ENCODE peak calls at places on chromosomes 3 and 15, in seven cellular contexts. N, S, W, D, X, G and C are unnamed samples.

GRCh38 chr3:195253981-195254432 is 17.0 kb downstream of the XXYLT1 start:
- DNase-seq in X (no peak), W (no peak), D (no peak), G (no peak), S (no peak), N (no peak), C (no peak)

GRCh38 chr3:171095063-171095462 is 68.5 kb upstream of the SLC2A2 start:
- DNase-seq in G (no peak), S (no peak), D (no peak), X (no peak), N (no peak), W (peak), C (no peak)

GRCh38 chr3:142808103-142808917 is 80.6 kb downstream of the PCOLCE2 start:
- DNase-seq in S (no peak), D (peak), X (no peak), W (peak), N (no peak), G (peak), C (peak)

GRCh38 chr3:31947671-31948091 is 33.4 kb downstream of the OSBPL10 start:
- DNase-seq in X (no peak), G (peak), W (peak), D (no peak), S (no peak), N (no peak), C (no peak)

GRCh38 chr3:14508966-14509795 is 31.0 kb downstream of the GRIP2 start:
- DNase-seq in X (peak), G (peak), S (peak), D (peak), W (peak), N (peak), C (peak)

GRCh38 chr3:107065094-107065861 is 312.0 kb upstream of the CCDC54 start:
- DNase-seq in S (no peak), G (no peak), D (no peak), N (no peak), W (peak), X (no peak), C (no peak)

GRCh38 chr15:67480741-67481140 is 40.2 kb upstream of the C15orf61 start:
- DNase-seq in X (no peak), G (no peak), D (no peak), W (no peak), S (no peak), N (no peak), C (peak)

GRCh38 chr3:141383555-141384129 is 15.3 kb downstream of the ZBTB38 start:
- DNase-seq in G (peak), N (no peak), D (peak), S (no peak), W (no peak), X (no peak), C (peak)

GRCh38 chr15:35289029-35289617 is 204.0 kb upstream of the NANOGP8 start:
- DNase-seq in S (peak), W (peak), D (peak), G (peak), X (no peak), N (no peak), C (peak)

GRCh38 chr3:83039422-83039821 is 1278.0 kb upstream of the GBE1 start:
- DNase-seq in D (peak), S (no peak), N (no peak), W (peak), G (no peak), X (no peak), C (no peak)

GRCh38 chr3:57557088-57557537 is 1.0 kb downstream of the PDE12 start:
- DNase-seq in G (no peak), S (peak), X (no peak), D (peak), N (peak), W (peak), C (peak)

GRCh38 chr3:158791259-158791920 is 10.5 kb upstream of the MFSD1 start:
- DNase-seq in W (peak), G (peak), D (peak), S (peak), N (no peak), X (no peak), C (peak)

GRCh38 chr3:113330742-113331141 is 110.6 kb downstream of the CFAP44 start:
- DNase-seq in N (no peak), W (no peak), D (no peak), G (no peak), S (no peak), X (no peak), C (no peak)

GRCh38 chr15:57306305-57306943 is 69.9 kb upstream of the CGNL1 start:
- DNase-seq in S (peak), N (peak), D (peak), W (peak), X (peak), G (peak), C (peak)

GRCh38 chr3:67790043-67790442 is 135.6 kb upstream of the SUCLG2 start:
- DNase-seq in W (peak), D (peak), G (peak), X (peak), S (peak), N (peak), C (peak)

GRCh38 chr3:15633766-15634588 is 32.4 kb downstream of the BTD start:
- DNase-seq in W (no peak), G (no peak), D (peak), N (no peak), X (no peak), S (no peak), C (peak)

GRCh38 chr3:195751584-195751983 is 30.8 kb downstream of the MUC20 start:
- DNase-seq in D (no peak), G (no peak), N (no peak), W (no peak), X (no peak), S (no peak), C (no peak)

GRCh38 chr15:66629817-66630576 is 64.2 kb upstream of the LCTL start:
- DNase-seq in S (no peak), D (no peak), N (no peak), X (no peak), W (no peak), G (no peak), C (no peak)

GRCh38 chr3:170585008-170585936 is 603 bp downstream of the SLC7A14 start:
- DNase-seq in W (peak), N (peak), D (peak), S (no peak), X (no peak), G (no peak), C (peak)

GRCh38 chr15:52735231-52736089 is 54.7 kb downstream of the ONECUT1 start:
- DNase-seq in X (peak), N (peak), W (peak), S (peak), D (peak), G (peak), C (peak)

GRCh38 chr3:4980229-4981159 is 1.3 kb downstream of the BHLHE40 start:
- DNase-seq in W (peak), S (peak), D (peak), N (peak), G (peak), X (no peak), C (peak)

DNA sequence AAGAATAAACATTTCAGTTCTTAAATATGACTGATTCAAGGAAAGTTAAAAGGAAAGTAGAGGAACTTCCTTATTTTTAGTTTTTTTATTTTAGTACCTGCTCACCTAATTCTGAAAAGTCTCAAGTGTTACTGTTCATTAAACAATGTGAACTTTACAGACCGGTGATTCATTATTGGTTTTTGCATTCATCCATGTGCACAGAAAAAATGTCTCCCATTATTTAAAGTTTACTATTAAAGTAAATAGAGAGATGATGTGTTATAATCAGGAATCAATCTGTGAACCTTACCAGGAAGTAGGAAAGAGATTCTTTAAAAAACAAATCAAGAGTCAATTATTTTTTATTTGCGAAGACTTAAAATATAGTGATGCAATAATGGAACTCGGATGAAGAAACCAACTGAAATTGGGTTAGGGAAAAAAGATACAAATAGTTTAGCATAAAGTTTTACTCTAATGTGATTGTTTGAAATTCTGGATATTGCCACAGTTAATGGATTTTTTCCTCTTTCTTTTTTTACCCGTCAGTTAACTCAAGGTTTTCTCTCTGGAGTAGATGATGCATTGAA is 119.4 kb upstream of the SAMMSON start:
- DNase-seq in G (no peak), X (no peak), N (no peak), W (no peak), D (no peak), S (no peak), C (no peak)
- H2BK5ac ChIP-seq in G (no peak), X (no peak), N (no peak), W (no peak), D (no peak), S (no peak), C (peak)

GRCh38 chr15:41805711-41806110 is 22.2 kb upstream of the JMJD7 start:
- DNase-seq in X (no peak), N (no peak), G (no peak), S (no peak), W (no peak), D (no peak), C (no peak)

GRCh38 chr15:41804920-41805666 is 22.8 kb upstream of the JMJD7 start:
- DNase-seq in W (no peak), X (no peak), S (no peak), D (no peak), N (no peak), G (peak), C (no peak)

GRCh38 chr15:41809121-41809520 is 18.8 kb upstream of the JMJD7 start:
- DNase-seq in D (no peak), N (no peak), X (no peak), S (no peak), G (no peak), W (peak), C (peak)

GRCh38 chr15:41804361-41804760 is 23.5 kb upstream of the JMJD7 start:
- DNase-seq in G (peak), W (no peak), X (no peak), N (no peak), S (no peak), D (no peak), C (no peak)

GRCh38 chr15:41806291-41807181 is 21.4 kb upstream of the JMJD7 start:
- DNase-seq in N (peak), G (peak), S (no peak), D (no peak), W (no peak), X (no peak), C (no peak)
- H2BK5ac ChIP-seq in N (no peak), G (peak), S (no peak), D (no peak), W (no peak), X (no peak), C (no peak)

DNA sequence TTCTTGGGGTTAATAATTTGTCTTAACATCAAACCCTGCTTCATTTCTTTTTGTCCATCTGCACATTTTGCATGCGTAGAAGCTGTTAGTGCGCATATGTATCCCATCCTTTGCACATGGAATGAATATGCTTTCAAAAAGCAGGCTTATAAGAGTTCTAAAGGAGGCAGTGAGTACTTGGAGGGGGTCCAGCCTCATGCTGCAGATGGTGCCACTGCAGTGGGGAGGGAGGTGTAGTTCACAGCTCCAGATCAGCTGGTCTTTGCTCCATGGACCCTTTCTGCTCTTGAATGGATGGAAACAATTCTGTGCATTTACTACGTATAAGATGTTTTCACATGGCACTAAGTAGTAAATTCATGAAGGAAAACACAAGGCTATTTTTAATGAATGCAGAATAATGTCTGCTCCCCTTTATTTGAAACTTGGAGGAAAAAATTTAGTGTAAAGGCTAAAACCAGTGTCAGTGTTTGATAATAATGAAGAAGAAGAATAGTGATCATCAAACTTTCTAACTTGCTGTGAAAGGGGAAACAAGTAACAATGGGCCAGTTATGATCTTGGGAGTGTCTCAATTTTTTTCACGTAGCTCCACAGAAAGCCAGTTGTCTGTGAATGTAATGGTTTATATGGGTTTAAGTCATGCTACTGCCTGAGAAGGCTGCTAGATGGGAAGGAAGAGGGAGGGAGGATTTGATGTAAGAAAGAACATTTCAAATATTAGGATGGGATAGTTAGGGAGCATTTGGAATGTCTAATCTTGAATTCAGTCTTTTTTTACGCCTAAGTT is 20.9 kb upstream of the SSR3 start:
- DNase-seq in W (no peak), D (no peak), X (no peak), G (no peak), N (no peak), S (no peak), C (no peak)
- H2BK5ac ChIP-seq in W (no peak), D (no peak), X (no peak), G (no peak), N (no peak), S (no peak), C (no peak)

GRCh38 chr3:25820372-25820771 is 30.5 kb downstream of the OXSM start:
- DNase-seq in S (no peak), G (peak), D (peak), X (peak), N (peak), W (peak), C (peak)

GRCh38 chr3:25826510-25826909 is 36.6 kb downstream of the OXSM start:
- DNase-seq in S (no peak), W (no peak), G (no peak), D (no peak), X (no peak), N (no peak), C (no peak)

GRCh38 chr3:25820816-25821486 is 31.1 kb downstream of the OXSM start:
- DNase-seq in X (no peak), G (no peak), W (no peak), D (no peak), S (no peak), N (no peak), C (no peak)

GRCh38 chr3:25821746-25822573 is 32.1 kb downstream of the OXSM start:
- DNase-seq in X (no peak), S (no peak), D (no peak), G (no peak), N (no peak), W (no peak), C (no peak)

GRCh38 chr3:25823314-25823713 is 33.4 kb downstream of the OXSM start:
- DNase-seq in X (no peak), W (no peak), G (no peak), D (no peak), S (no peak), N (no peak), C (no peak)
- H2BK5ac ChIP-seq in X (no peak), W (no peak), G (no peak), D (no peak), S (no peak), N (no peak), C (no peak)

GRCh38 chr15:82992436-82992835 is 6.4 kb downstream of the RAMAC start:
- DNase-seq in D (no peak), G (no peak), W (no peak), N (no peak), S (no peak), X (no peak), C (no peak)

GRCh38 chr15:82999426-82999825 is 12.0 kb downstream of the C15orf40 start:
- DNase-seq in X (no peak), G (no peak), W (no peak), N (no peak), S (no peak), D (no peak), C (no peak)

GRCh38 chr15:82999905-83000671 is 11.4 kb downstream of the C15orf40 start:
- DNase-seq in G (peak), N (no peak), W (peak), S (peak), X (no peak), D (peak), C (peak)

GRCh38 chr15:82995076-82995475 is 9.1 kb downstream of the RAMAC start:
- DNase-seq in W (no peak), S (no peak), N (no peak), X (no peak), D (no peak), G (no peak), C (no peak)

GRCh38 chr15:82995938-82996337 is 9.9 kb downstream of the RAMAC start:
- DNase-seq in D (peak), X (no peak), W (peak), N (no peak), S (no peak), G (no peak), C (peak)
- H2BK5ac ChIP-seq in D (no peak), X (no peak), W (no peak), N (no peak), S (no peak), G (no peak), C (no peak)

GRCh38 chr15:93895976-93896770 is 335.2 kb upstream of the MCTP2 start:
- DNase-seq in X (no peak), D (no peak), W (no peak), G (peak), S (no peak), N (no peak), C (no peak)
- H2BK5ac ChIP-seq in X (no peak), D (no peak), W (no peak), G (no peak), S (no peak), N (no peak), C (no peak)

DNA sequence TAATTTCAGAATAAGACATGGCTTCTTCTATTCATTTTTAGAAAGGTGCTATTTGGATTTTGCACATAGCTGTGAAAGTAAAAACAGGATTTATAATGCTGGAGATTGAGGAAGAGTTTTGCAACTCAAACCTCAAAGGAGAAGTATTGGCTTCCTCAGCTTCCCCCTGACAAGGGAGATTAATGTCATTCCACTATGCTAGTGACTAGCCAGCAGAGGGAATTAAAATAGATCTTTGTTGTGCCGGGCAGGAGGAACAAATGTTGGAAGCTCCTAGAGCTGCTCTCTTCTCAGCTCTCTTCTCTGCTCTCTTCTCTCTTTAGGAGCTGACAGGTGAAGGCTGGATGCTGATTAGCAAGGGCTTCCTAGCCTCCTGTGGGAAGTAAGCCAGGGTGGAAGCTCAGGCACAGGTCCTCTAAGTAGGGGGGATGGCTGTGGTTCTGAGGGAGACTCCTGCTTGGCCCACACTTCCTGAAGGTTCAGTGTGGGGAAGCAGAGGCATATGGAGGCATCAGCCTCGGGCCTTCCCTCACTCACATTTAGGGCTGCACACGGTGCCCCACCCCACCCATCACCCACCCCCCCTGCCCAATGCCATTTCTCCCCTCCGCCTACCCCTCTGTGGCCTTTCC is 29.6 kb downstream of the CX3CR1 start:
- DNase-seq in N (no peak), G (no peak), W (no peak), S (no peak), X (no peak), D (no peak), C (no peak)
- H2BK5ac ChIP-seq in N (no peak), G (no peak), W (no peak), S (no peak), X (no peak), D (no peak), C (no peak)

GRCh38 chr3:134622803-134623365 is 27.9 kb downstream of the KY start:
- DNase-seq in S (no peak), D (no peak), G (no peak), W (no peak), N (peak), X (no peak), C (no peak)
- H2BK5ac ChIP-seq in S (no peak), D (no peak), G (no peak), W (no peak), N (no peak), X (no peak), C (no peak)

GRCh38 chr3:71402280-71402679 is 181.2 kb downstream of the FOXP1 start:
- DNase-seq in X (no peak), N (no peak), S (no peak), G (no peak), D (no peak), W (no peak), C (no peak)
- H2BK5ac ChIP-seq in X (no peak), N (no peak), S (no peak), G (no peak), D (no peak), W (no peak), C (no peak)